ENCODE peak calls at places on chromosomes 6 and 20, in nine cellular contexts. One of them, this sample, is unnamed.

GRCh38 chr6:26250806-26251075 is 114.3 kb upstream of the BTN3A2 start:
- DNase-seq in SJSA1: no peak
- DNase-seq in stomach: no peak
- DNase-seq in stimulated activated CD4-positive, alpha-beta T cell treated with anti-CD3 and anti-CD28 coated beads, Interleukin-2, amount 100 ng/mL, for 48 hours: no peak
- DNase-seq in H1: no peak
- DNase-seq in C1 segment of cervical spinal cord: peak; percentile 53
- DNase-seq in sciatic nerve: no peak
- DNase-seq in M059J: no peak
- DNase-seq in heart right ventricle: peak; percentile 18
- DNase-seq in this sample: no peak

GRCh38 chr6:7909323-7910276 is 988 bp downstream of the TXNDC5 start:
- DNase-seq in SJSA1: peak; percentile 66
- DNase-seq in stomach: peak; percentile 57
- DNase-seq in stimulated activated CD4-positive, alpha-beta T cell treated with anti-CD3 and anti-CD28 coated beads, Interleukin-2, amount 100 ng/mL, for 48 hours: peak; percentile 42
- DNase-seq in H1: peak; percentile 79
- DNase-seq in C1 segment of cervical spinal cord: peak; percentile 21
- DNase-seq in sciatic nerve: peak; percentile 75
- DNase-seq in M059J: peak; percentile 61
- DNase-seq in heart right ventricle: peak; percentile 56
- DNase-seq in this sample: no peak

GRCh38 chr20:34675993-34676641 is 775 bp downstream of the PIGU start:
- DNase-seq in SJSA1: no peak
- DNase-seq in stomach: no peak
- DNase-seq in stimulated activated CD4-positive, alpha-beta T cell treated with anti-CD3 and anti-CD28 coated beads, Interleukin-2, amount 100 ng/mL, for 48 hours: no peak
- DNase-seq in H1: no peak
- DNase-seq in C1 segment of cervical spinal cord: no peak
- DNase-seq in sciatic nerve: no peak
- DNase-seq in M059J: no peak
- DNase-seq in heart right ventricle: no peak
- DNase-seq in this sample: no peak

GRCh38 chr6:42727627-42728026 is 5.2 kb upstream of the PRPH2 start:
- DNase-seq in SJSA1: no peak
- DNase-seq in stomach: no peak
- DNase-seq in stimulated activated CD4-positive, alpha-beta T cell treated with anti-CD3 and anti-CD28 coated beads, Interleukin-2, amount 100 ng/mL, for 48 hours: no peak
- DNase-seq in H1: no peak
- DNase-seq in C1 segment of cervical spinal cord: no peak
- DNase-seq in sciatic nerve: no peak
- DNase-seq in M059J: no peak
- DNase-seq in heart right ventricle: no peak
- DNase-seq in this sample: no peak

GRCh38 chr20:34374209-34374749 is 11.2 kb downstream of the ITCH start:
- DNase-seq in SJSA1: no peak
- DNase-seq in stomach: no peak
- DNase-seq in stimulated activated CD4-positive, alpha-beta T cell treated with anti-CD3 and anti-CD28 coated beads, Interleukin-2, amount 100 ng/mL, for 48 hours: no peak
- DNase-seq in H1: no peak
- DNase-seq in C1 segment of cervical spinal cord: no peak
- DNase-seq in sciatic nerve: no peak
- DNase-seq in M059J: peak; percentile 37
- DNase-seq in heart right ventricle: no peak
- DNase-seq in this sample: no peak

GRCh38 chr6:167731731-167732422 is 94.8 kb upstream of the AFDN start:
- DNase-seq in SJSA1: no peak
- DNase-seq in stomach: peak; percentile 15
- DNase-seq in stimulated activated CD4-positive, alpha-beta T cell treated with anti-CD3 and anti-CD28 coated beads, Interleukin-2, amount 100 ng/mL, for 48 hours: no peak
- DNase-seq in H1: no peak
- DNase-seq in C1 segment of cervical spinal cord: no peak
- DNase-seq in sciatic nerve: no peak
- DNase-seq in M059J: no peak
- DNase-seq in heart right ventricle: no peak
- DNase-seq in this sample: no peak

GRCh38 chr6:140043762-140044378 is 669.4 kb upstream of the CITED2 start:
- DNase-seq in SJSA1: no peak
- DNase-seq in stomach: no peak
- DNase-seq in stimulated activated CD4-positive, alpha-beta T cell treated with anti-CD3 and anti-CD28 coated beads, Interleukin-2, amount 100 ng/mL, for 48 hours: no peak
- DNase-seq in H1: no peak
- DNase-seq in C1 segment of cervical spinal cord: no peak
- DNase-seq in sciatic nerve: no peak
- DNase-seq in M059J: peak; percentile 81
- DNase-seq in heart right ventricle: no peak
- DNase-seq in this sample: no peak

GRCh38 chr6:83378621-83379388 is 52.0 kb downstream of the ME1 start:
- DNase-seq in SJSA1: no peak
- DNase-seq in stomach: no peak
- DNase-seq in stimulated activated CD4-positive, alpha-beta T cell treated with anti-CD3 and anti-CD28 coated beads, Interleukin-2, amount 100 ng/mL, for 48 hours: no peak
- DNase-seq in H1: no peak
- DNase-seq in C1 segment of cervical spinal cord: no peak
- DNase-seq in sciatic nerve: no peak
- DNase-seq in M059J: peak; percentile 74
- DNase-seq in heart right ventricle: no peak
- DNase-seq in this sample: peak; percentile 71

GRCh38 chr6:165950316-165950715 is 217.3 kb downstream of the TBXT start:
- DNase-seq in SJSA1: no peak
- DNase-seq in stomach: no peak
- DNase-seq in stimulated activated CD4-positive, alpha-beta T cell treated with anti-CD3 and anti-CD28 coated beads, Interleukin-2, amount 100 ng/mL, for 48 hours: no peak
- DNase-seq in H1: no peak
- DNase-seq in C1 segment of cervical spinal cord: peak; percentile 90
- DNase-seq in sciatic nerve: no peak
- DNase-seq in M059J: no peak
- DNase-seq in heart right ventricle: no peak
- DNase-seq in this sample: no peak

GRCh38 chr6:32886674-32887383 is 32.8 kb downstream of the PSMB9 start:
- DNase-seq in SJSA1: peak; percentile 54
- DNase-seq in stomach: no peak
- DNase-seq in stimulated activated CD4-positive, alpha-beta T cell treated with anti-CD3 and anti-CD28 coated beads, Interleukin-2, amount 100 ng/mL, for 48 hours: no peak
- DNase-seq in H1: no peak
- DNase-seq in C1 segment of cervical spinal cord: no peak
- DNase-seq in sciatic nerve: no peak
- DNase-seq in M059J: peak; percentile 95
- DNase-seq in heart right ventricle: no peak
- DNase-seq in this sample: no peak

GRCh38 chr6:126650931-126651330 is 311.0 kb downstream of the CENPW start:
- DNase-seq in SJSA1: no peak
- DNase-seq in stomach: no peak
- DNase-seq in stimulated activated CD4-positive, alpha-beta T cell treated with anti-CD3 and anti-CD28 coated beads, Interleukin-2, amount 100 ng/mL, for 48 hours: no peak
- DNase-seq in H1: no peak
- DNase-seq in C1 segment of cervical spinal cord: no peak
- DNase-seq in sciatic nerve: no peak
- DNase-seq in M059J: peak; percentile 30
- DNase-seq in heart right ventricle: no peak
- DNase-seq in this sample: peak; percentile 59

GRCh38 chr20:20413801-20414200 is 45.9 kb downstream of the INSM1 start:
- DNase-seq in SJSA1: no peak
- DNase-seq in stomach: no peak
- DNase-seq in stimulated activated CD4-positive, alpha-beta T cell treated with anti-CD3 and anti-CD28 coated beads, Interleukin-2, amount 100 ng/mL, for 48 hours: no peak
- DNase-seq in H1: no peak
- DNase-seq in C1 segment of cervical spinal cord: peak; percentile 5
- DNase-seq in sciatic nerve: no peak
- DNase-seq in M059J: peak; percentile 9
- DNase-seq in heart right ventricle: no peak
- DNase-seq in this sample: no peak

GRCh38 chr20:32727663-32728062 is 15.6 kb downstream of the COMMD7 start:
- DNase-seq in SJSA1: no peak
- DNase-seq in stomach: no peak
- DNase-seq in stimulated activated CD4-positive, alpha-beta T cell treated with anti-CD3 and anti-CD28 coated beads, Interleukin-2, amount 100 ng/mL, for 48 hours: no peak
- DNase-seq in H1: no peak
- DNase-seq in C1 segment of cervical spinal cord: no peak
- DNase-seq in sciatic nerve: no peak
- DNase-seq in M059J: peak; percentile 92
- DNase-seq in heart right ventricle: no peak
- DNase-seq in this sample: peak; percentile 97

GRCh38 chr6:36683145-36683655 is 4.7 kb downstream of the CDKN1A start:
- DNase-seq in SJSA1: no peak
- DNase-seq in stomach: peak; percentile 45
- DNase-seq in stimulated activated CD4-positive, alpha-beta T cell treated with anti-CD3 and anti-CD28 coated beads, Interleukin-2, amount 100 ng/mL, for 48 hours: no peak
- DNase-seq in H1: no peak
- DNase-seq in C1 segment of cervical spinal cord: no peak
- DNase-seq in sciatic nerve: peak; percentile 42
- DNase-seq in M059J: no peak
- DNase-seq in heart right ventricle: no peak
- DNase-seq in this sample: no peak

GRCh38 chr20:23340524-23340923 is 10.1 kb upstream of the NXT1 start:
- DNase-seq in SJSA1: peak; percentile 80
- DNase-seq in stomach: peak; percentile 67
- DNase-seq in stimulated activated CD4-positive, alpha-beta T cell treated with anti-CD3 and anti-CD28 coated beads, Interleukin-2, amount 100 ng/mL, for 48 hours: no peak
- DNase-seq in H1: peak; percentile 70
- DNase-seq in C1 segment of cervical spinal cord: peak; percentile 56
- DNase-seq in sciatic nerve: peak; percentile 81
- DNase-seq in M059J: peak; percentile 79
- DNase-seq in heart right ventricle: peak; percentile 80
- DNase-seq in this sample: peak; percentile 53

GRCh38 chr6:30915591-30915946 is 1.5 kb downstream of the VARS2 start:
- DNase-seq in SJSA1: no peak
- DNase-seq in stomach: no peak
- DNase-seq in stimulated activated CD4-positive, alpha-beta T cell treated with anti-CD3 and anti-CD28 coated beads, Interleukin-2, amount 100 ng/mL, for 48 hours: no peak
- DNase-seq in H1: no peak
- DNase-seq in C1 segment of cervical spinal cord: peak; percentile 46
- DNase-seq in sciatic nerve: no peak
- DNase-seq in M059J: peak; percentile 79
- DNase-seq in heart right ventricle: peak; percentile 49
- DNase-seq in this sample: peak; percentile 63

GRCh38 chr20:61803903-61804804 is 261.5 kb downstream of the TAF4 start:
- DNase-seq in SJSA1: no peak
- DNase-seq in stomach: no peak
- DNase-seq in stimulated activated CD4-positive, alpha-beta T cell treated with anti-CD3 and anti-CD28 coated beads, Interleukin-2, amount 100 ng/mL, for 48 hours: no peak
- DNase-seq in H1: no peak
- DNase-seq in C1 segment of cervical spinal cord: no peak
- DNase-seq in sciatic nerve: no peak
- DNase-seq in M059J: no peak
- DNase-seq in heart right ventricle: no peak
- DNase-seq in this sample: no peak